ENCODE peak calls at places on chromosomes 1 and 21, in ten cellular contexts. F, J, P, M, V, H, D, E, O and Q are unnamed samples.
A peak's percentile ranks its signal among the peaks of the same experiment; 100 is the strongest.

GRCh38 chr1:204479387-204480136 is 15.0 kb downstream of the PIK3C2B start:
- DNase-seq in F (peak; percentile 75), J (peak; percentile 47), P (no peak), M (no peak), V (no peak), H (no peak), D (no peak), E (no peak), O (no peak), Q (no peak)

GRCh38 chr1:79355073-79355472 is 348.5 kb upstream of the ADGRL4 start:
- DNase-seq in F (no peak), J (no peak), P (no peak), M (no peak), V (no peak), H (no peak), D (no peak), E (no peak), O (peak; percentile 64), Q (no peak)

GRCh38 chr1:26791626-26792025 is 3.9 kb downstream of the PIGV start:
- DNase-seq in F (no peak), J (no peak), P (no peak), M (no peak), V (no peak), H (no peak), D (no peak), E (no peak), O (no peak), Q (no peak)

GRCh38 chr1:53957231-53957818 is 11.2 kb downstream of the LRRC42 start:
- DNase-seq in F (peak; percentile 63), J (no peak), P (peak; percentile 9), M (no peak), V (no peak), H (no peak), D (no peak), E (peak; percentile 22), O (peak; percentile 47), Q (no peak)

GRCh38 chr1:154574715-154575114 is 7.1 kb downstream of the CHRNB2 start:
- DNase-seq in F (peak; percentile 16), J (no peak), P (peak; percentile 56), M (no peak), V (peak; percentile 81), H (no peak), D (no peak), E (no peak), O (no peak), Q (no peak)

GRCh38 chr21:33268736-33269441 is 2.7 kb downstream of the IL10RB start:
- DNase-seq in F (peak; percentile 96), J (peak; percentile 99), P (peak; percentile 90), M (no peak), V (no peak), H (no peak), D (peak; percentile 23), E (no peak), O (no peak), Q (no peak)

GRCh38 chr1:213934642-213935041 is 53.1 kb upstream of the PROX1 start:
- DNase-seq in F (peak; percentile 43), J (peak; percentile 93), P (peak; percentile 95), M (peak; percentile 79), V (no peak), H (no peak), D (no peak), E (no peak), O (no peak), Q (no peak)

GRCh38 chr1:61097326-61097725 is 15.0 kb downstream of the NFIA start:
- DNase-seq in F (peak; percentile 61), J (no peak), P (peak; percentile 55), M (no peak), V (no peak), H (no peak), D (no peak), E (no peak), O (peak; percentile 54), Q (no peak)

GRCh38 chr1:80217377-80217986 is 1211.0 kb upstream of the ADGRL4 start:
- DNase-seq in F (peak; percentile 73), J (no peak), P (peak; percentile 80), M (no peak), V (peak; percentile 41), H (no peak), D (no peak), E (peak; percentile 55), O (no peak), Q (peak; percentile 54)

GRCh38 chr1:150730130-150730721 is 9.5 kb upstream of the HORMAD1 start:
- DNase-seq in F (no peak), J (no peak), P (no peak), M (no peak), V (no peak), H (no peak), D (no peak), E (no peak), O (no peak), Q (no peak)

GRCh38 chr1:38003261-38004250 is 1.8 kb downstream of the FHL3 start:
- DNase-seq in F (no peak), J (no peak), P (peak; percentile 28), M (peak; percentile 29), V (no peak), H (no peak), D (no peak), E (peak; percentile 41), O (no peak), Q (no peak)

GRCh38 chr1:16072616-16073484 is 601 bp downstream of the FAM131C start:
- DNase-seq in F (no peak), J (peak; percentile 34), P (no peak), M (no peak), V (peak; percentile 75), H (no peak), D (no peak), E (peak; percentile 66), O (no peak), Q (no peak)

GRCh38 chr1:60869264-60869663 is 213.1 kb upstream of the NFIA start:
- DNase-seq in F (no peak), J (no peak), P (no peak), M (no peak), V (no peak), H (no peak), D (no peak), E (no peak), O (no peak), Q (no peak)

GRCh38 chr1:231534703-231535159 is 6.3 kb downstream of the TSNAX start:
- DNase-seq in F (no peak), J (no peak), P (no peak), M (no peak), V (no peak), H (no peak), D (no peak), E (no peak), O (no peak), Q (no peak)

GRCh38 chr1:82371844-82372498 is 571.2 kb downstream of the ADGRL2 start:
- DNase-seq in F (no peak), J (no peak), P (no peak), M (no peak), V (no peak), H (no peak), D (no peak), E (no peak), O (no peak), Q (no peak)